ENCODE peak calls at places on chromosomes 2 and 18, in seven cellular contexts. C, Y, E, R, N, W and B are unnamed samples.

GRCh38 chr2:137521653-137522052 is 442.6 kb upstream of the HNMT start:
- DNase-seq in C (no peak), Y (no peak), E (no peak), R (no peak), N (no peak), W (no peak), B (no peak)

GRCh38 chr2:20940481-20940795 is 103.4 kb downstream of the APOB start:
- DNase-seq in C (no peak), Y (no peak), E (no peak), R (no peak), N (no peak), W (no peak), B (no peak)

GRCh38 chr2:238695538-238695937 is 152.3 kb upstream of the TWIST2 start:
- DNase-seq in C (no peak), Y (no peak), E (no peak), R (no peak), N (no peak), W (no peak), B (no peak)

GRCh38 chr2:198100323-198100722 is 295.9 kb downstream of the PLCL1 start:
- DNase-seq in C (no peak), Y (no peak), E (no peak), R (no peak), N (peak), W (no peak), B (no peak)

GRCh38 chr2:3493610-3493997 is 25.7 kb downstream of the ADI1 start:
- DNase-seq in C (peak), Y (peak), E (no peak), R (peak), N (peak), W (no peak), B (no peak)

GRCh38 chr2:207854484-207855386 is 85.0 kb upstream of the FZD5 start:
- DNase-seq in C (no peak), Y (peak), E (no peak), R (no peak), N (peak), W (no peak), B (no peak)

GRCh38 chr2:189056200-189057106 is 82.3 kb downstream of the COL3A1 start:
- DNase-seq in C (no peak), Y (peak), E (no peak), R (no peak), N (no peak), W (no peak), B (no peak)

GRCh38 chr2:46979611-46980010 is 64.0 kb upstream of the MCFD2 start:
- DNase-seq in C (no peak), Y (no peak), E (no peak), R (no peak), N (no peak), W (no peak), B (peak)

GRCh38 chr2:196123679-196124373 is 47.6 kb downstream of the STK17B start:
- DNase-seq in C (no peak), Y (peak), E (no peak), R (no peak), N (peak), W (no peak), B (no peak)

GRCh38 chr2:186977433-186978045 is 128.6 kb upstream of the ZSWIM2 start:
- DNase-seq in C (no peak), Y (no peak), E (no peak), R (no peak), N (no peak), W (no peak), B (no peak)

GRCh38 chr18:78998350-78999055 is 18.9 kb downstream of the SALL3 start:
- DNase-seq in C (peak), Y (no peak), E (no peak), R (no peak), N (no peak), W (no peak), B (no peak)

GRCh38 chr2:191910518-191910917 is 63.6 kb upstream of the CAVIN2 start:
- DNase-seq in C (no peak), Y (peak), E (no peak), R (no peak), N (peak), W (no peak), B (no peak)

GRCh38 chr18:58256316-58257080 is 212.5 kb downstream of the NEDD4L start:
- DNase-seq in C (no peak), Y (no peak), E (no peak), R (no peak), N (no peak), W (no peak), B (no peak)

GRCh38 chr2:66582975-66583842 is 148.3 kb downstream of the MEIS1 start:
- DNase-seq in C (peak), Y (no peak), E (no peak), R (no peak), N (no peak), W (no peak), B (no peak)

GRCh38 chr2:179521944-179522343 is 257.3 kb upstream of the SESTD1 start:
- DNase-seq in C (no peak), Y (no peak), E (no peak), R (no peak), N (no peak), W (no peak), B (no peak)

GRCh38 chr2:174121178-174121577 is 127.2 kb downstream of the OLA1 start:
- DNase-seq in C (no peak), Y (no peak), E (no peak), R (no peak), N (no peak), W (no peak), B (no peak)

GRCh38 chr2:108615480-108616090 is 81.3 kb downstream of the LIMS1 start:
- DNase-seq in C (no peak), Y (no peak), E (peak), R (no peak), N (no peak), W (no peak), B (no peak)

GRCh38 chr2:7825591-7826312 is 856.1 kb upstream of the ID2 start:
- DNase-seq in C (no peak), Y (peak), E (peak), R (no peak), N (peak), W (no peak), B (no peak)

GRCh38 chr2:181077128-181077709 is 96.8 kb downstream of the UBE2E3 start:
- DNase-seq in C (peak), Y (peak), E (peak), R (no peak), N (peak), W (no peak), B (no peak)

GRCh38 chr18:24553886-24554285 is 93.4 kb downstream of the HRH4 start:
- DNase-seq in C (no peak), Y (no peak), E (no peak), R (no peak), N (no peak), W (no peak), B (no peak)

GRCh38 chr2:65331361-65331760 is 101.0 kb downstream of the SPRED2 start:
- DNase-seq in C (no peak), Y (peak), E (no peak), R (no peak), N (no peak), W (no peak), B (no peak)

GRCh38 chr2:197514754-197515153 is 1.1 kb upstream of the MOB4 start:
- DNase-seq in C (peak), Y (no peak), E (no peak), R (no peak), N (peak), W (no peak), B (no peak)

GRCh38 chr2:27943138-27943537 is 52.6 kb downstream of the BABAM2 start:
- DNase-seq in C (peak), Y (no peak), E (no peak), R (no peak), N (no peak), W (no peak), B (no peak)

GRCh38 chr2:159083601-159084000 is 115.2 kb downstream of the TANC1 start:
- DNase-seq in C (no peak), Y (peak), E (no peak), R (no peak), N (peak), W (no peak), B (no peak)

GRCh38 chr2:170226216-170226615 is 48.3 kb downstream of the MYO3B start:
- DNase-seq in C (no peak), Y (no peak), E (no peak), R (no peak), N (no peak), W (no peak), B (no peak)

GRCh38 chr2:58072102-58072501 is 25.5 kb downstream of the VRK2 start:
- DNase-seq in C (no peak), Y (no peak), E (no peak), R (no peak), N (no peak), W (no peak), B (no peak)

GRCh38 chr2:65313126-65313953 is 85.7 kb downstream of the ACTR2 start:
- DNase-seq in C (no peak), Y (no peak), E (no peak), R (no peak), N (no peak), W (no peak), B (no peak)

GRCh38 chr2:70124983-70125480 is 37.8 kb downstream of the PCBP1 start:
- DNase-seq in C (peak), Y (peak), E (peak), R (peak), N (peak), W (peak), B (peak)

GRCh38 chr2:130375291-130376266 is 19.7 kb downstream of the PTPN18 start:
- DNase-seq in C (no peak), Y (no peak), E (no peak), R (no peak), N (peak), W (no peak), B (no peak)

GRCh38 chr2:30686000-30686399 is 121.2 kb downstream of the CAPN13 start:
- DNase-seq in C (peak), Y (no peak), E (no peak), R (no peak), N (no peak), W (no peak), B (no peak)
- TF ChIP-seq CTCF in C (peak), Y (peak), E (peak), R (peak), N (peak), W (peak), B (peak)

DNA sequence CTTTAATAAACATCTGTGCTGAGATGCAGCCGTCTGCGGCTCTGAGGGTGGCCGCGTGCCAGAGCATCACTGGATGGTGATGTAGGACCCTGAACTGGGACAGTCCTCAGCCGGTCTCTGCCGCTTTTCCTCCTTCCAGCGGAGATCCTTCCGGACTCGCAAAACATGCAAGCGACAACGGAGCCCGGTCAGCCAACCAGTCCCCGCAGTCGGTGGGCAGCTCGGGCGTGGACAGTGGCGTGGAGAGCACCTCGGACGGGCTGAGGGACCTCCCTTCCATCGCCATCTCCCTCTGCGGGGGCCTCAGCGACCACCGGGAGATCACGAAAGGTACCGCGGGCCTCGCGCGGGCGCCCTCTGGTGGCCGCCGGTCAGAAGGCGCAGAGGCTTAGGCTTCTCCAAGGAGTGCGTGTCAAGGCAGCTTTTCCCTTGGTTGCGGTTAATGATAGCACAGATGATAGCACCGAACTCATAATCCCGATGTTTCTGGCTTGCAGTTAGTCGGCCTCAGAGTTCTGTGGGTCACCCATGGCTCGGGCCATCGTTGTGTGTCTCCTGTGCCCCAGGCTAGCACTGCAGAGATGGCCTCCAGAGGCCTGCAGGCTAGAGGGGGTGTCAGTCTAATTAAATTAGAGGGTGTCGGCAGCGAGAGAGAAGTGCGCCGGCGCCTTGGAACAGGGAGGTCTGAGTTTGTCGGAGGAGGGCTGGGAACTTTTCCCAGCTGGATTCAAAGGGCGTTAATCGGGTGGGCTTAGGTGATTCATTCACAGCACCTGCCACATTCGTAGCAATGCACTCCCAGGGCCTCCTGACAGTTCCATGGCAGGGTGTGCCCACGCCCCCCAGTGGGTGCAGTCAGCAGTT is 38.5 kb downstream of the LPIN1 start:
- DNase-seq in C (peak), Y (peak), E (no peak), R (no peak), N (peak), W (peak), B (no peak)
- TF ChIP-seq CTCF in C (peak), Y (peak), E (peak), R (peak), N (peak), W (peak), B (peak)

DNA sequence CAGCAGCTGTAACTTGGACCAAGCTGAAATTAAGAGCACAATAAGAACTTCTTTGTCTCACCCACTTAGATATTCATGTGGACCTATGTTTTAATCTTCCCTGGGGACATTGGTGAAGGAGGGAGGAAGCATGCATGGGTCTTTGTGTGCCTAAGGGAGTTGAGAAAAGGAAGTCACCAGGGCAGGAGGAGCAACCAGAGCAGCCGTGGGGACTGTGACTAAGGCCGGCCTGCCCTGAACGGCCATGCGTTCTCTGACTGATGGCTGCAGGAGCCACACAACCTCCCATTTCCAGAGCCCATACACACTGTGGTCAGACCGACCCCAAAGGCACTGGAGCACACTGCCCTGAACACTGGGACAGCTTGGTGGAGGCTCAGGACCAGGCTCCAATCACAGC is 43.7 kb upstream of the SLC35G4 start:
- DNase-seq in C (no peak), Y (no peak), E (no peak), R (no peak), N (no peak), W (no peak), B (no peak)
- TF ChIP-seq CTCF in C (no peak), Y (no peak), E (no peak), R (no peak), N (no peak), W (no peak), B (no peak)

DNA sequence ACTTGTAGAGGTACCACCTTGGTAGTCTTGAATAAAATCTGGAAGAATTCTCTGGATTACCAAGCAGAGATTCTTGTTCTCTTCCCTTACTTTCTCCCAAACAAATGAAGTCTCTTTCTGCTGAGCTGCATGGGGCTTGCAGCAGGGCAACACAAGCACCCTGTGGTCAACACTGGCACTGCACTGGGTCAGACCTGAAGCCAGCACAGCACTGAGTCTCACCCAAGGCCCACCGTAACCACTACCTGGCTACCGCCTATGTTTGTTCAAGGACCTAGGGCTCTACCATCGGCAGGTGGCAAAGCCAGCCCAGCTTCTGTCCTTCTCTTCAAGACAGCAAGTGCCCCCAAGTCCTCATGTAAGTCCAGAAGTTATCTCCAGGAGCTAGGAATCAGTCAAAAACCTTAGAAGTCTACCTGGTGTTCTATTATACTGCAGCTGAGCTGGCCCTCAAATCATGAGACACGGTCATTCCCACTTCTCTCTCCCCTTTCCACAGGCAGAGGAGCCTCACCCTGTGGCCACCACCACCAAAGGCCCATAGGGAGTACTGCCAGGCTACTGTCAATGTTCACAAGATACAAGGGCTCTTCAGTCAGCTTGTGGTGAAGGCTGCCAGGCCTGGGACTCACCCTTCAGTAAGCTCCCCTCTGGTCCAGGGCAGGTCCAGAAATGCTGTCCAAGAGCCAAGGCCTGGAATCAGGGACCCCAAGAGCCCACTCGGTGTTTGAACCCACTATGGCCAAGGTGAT is 18.4 kb downstream of the VPS54 start:
- DNase-seq in C (peak), Y (peak), E (no peak), R (no peak), N (no peak), W (no peak), B (no peak)
- TF ChIP-seq CTCF in C (peak), Y (peak), E (peak), R (peak), N (no peak), W (no peak), B (no peak)